ENCODE peak calls at places on chromosomes 16 and 17, in seven cellular contexts. A is neuronal stem cell, F is H9, Y is IMR-90, X is H1, S is mesenchymal stem cell, U is trophoblast cell. M is an unnamed sample.

GRCh38 chr16:27461483-27462171 is 59.7 kb downstream of the IL21R start:
- DNase-seq in A (no peak), F (no peak), Y (peak; percentile 54), X (no peak), S (no peak), U (no peak), M (no peak)

GRCh38 chr16:54817432-54817831 is 113.2 kb upstream of the IRX5 start:
- DNase-seq in A (no peak), F (peak; percentile 30), Y (no peak), X (no peak), S (no peak), U (no peak), M (peak; percentile 49)

GRCh38 chr17:13958773-13959172 is 110.5 kb upstream of the COX10 start:
- DNase-seq in A (no peak), F (no peak), Y (no peak), X (no peak), S (no peak), U (no peak), M (no peak)

GRCh38 chr16:82832861-82833260 is 206.1 kb downstream of the CDH13 start:
- DNase-seq in A (no peak), F (no peak), Y (peak; percentile 90), X (no peak), S (peak; percentile 13), U (no peak), M (no peak)

GRCh38 chr16:85908889-85909584 is 10.1 kb downstream of the IRF8 start:
- DNase-seq in A (no peak), F (no peak), Y (no peak), X (no peak), S (no peak), U (no peak), M (no peak)

GRCh38 chr16:55434000-55434399 is 45.0 kb upstream of the MMP2 start:
- DNase-seq in A (no peak), F (no peak), Y (no peak), X (no peak), S (no peak), U (no peak), M (no peak)

GRCh38 chr17:17541640-17542001 is 45.4 kb upstream of the RASD1 start:
- DNase-seq in A (no peak), F (no peak), Y (no peak), X (no peak), S (no peak), U (no peak), M (no peak)

GRCh38 chr16:72945611-72946010 is 102.3 kb downstream of the ZFHX3 start:
- DNase-seq in A (no peak), F (no peak), Y (no peak), X (no peak), S (no peak), U (no peak), M (no peak)

GRCh38 chr16:46830417-46830901 is 521 bp downstream of the C16orf87 start:
- DNase-seq in A (peak; percentile 8), F (no peak), Y (no peak), X (no peak), S (no peak), U (peak; percentile 37), M (peak; percentile 50)

GRCh38 chr17:59842901-59843652 is 49.7 kb downstream of the TUBD1 start:
- DNase-seq in A (no peak), F (peak; percentile 37), Y (peak; percentile 97), X (no peak), S (peak; percentile 98), U (peak; percentile 86), M (peak; percentile 73)

GRCh38 chr17:43952724-43953666 is 745 bp downstream of the PYY start:
- DNase-seq in A (peak; percentile 70), F (peak; percentile 98), Y (no peak), X (peak; percentile 66), S (no peak), U (no peak), M (peak; percentile 89)

GRCh38 chr17:82226170-82226808 is 2.6 kb upstream of the SLC16A3 start:
- DNase-seq in A (no peak), F (no peak), Y (no peak), X (no peak), S (no peak), U (no peak), M (no peak)

GRCh38 chr16:30571444-30572322 is at the start of gene ZNF688:
- DNase-seq in A (peak; percentile 92), F (peak; percentile 96), Y (peak; percentile 96), X (peak; percentile 91), S (peak; percentile 98), U (peak; percentile 90), M (peak; percentile 99)

DNA sequence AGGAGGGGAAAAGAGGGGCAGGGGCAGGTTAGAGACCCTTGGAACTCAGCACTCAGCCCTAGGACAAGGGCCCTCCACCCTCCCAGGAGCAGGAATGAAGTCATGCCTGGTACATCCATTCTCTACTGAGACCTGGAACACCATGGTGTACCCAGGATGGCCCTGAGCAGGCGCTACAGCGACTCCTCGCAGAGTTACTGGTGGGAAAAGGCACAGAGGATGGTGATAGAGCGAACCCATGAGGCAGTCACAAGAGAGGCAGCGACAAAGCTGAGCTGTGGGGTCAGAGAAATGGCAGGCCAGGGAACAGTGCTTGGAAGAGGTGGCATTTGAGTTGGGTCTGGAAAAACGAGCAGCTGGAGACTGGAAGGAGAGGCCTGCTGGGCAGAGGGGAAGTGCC is 37.5 kb downstream of the SRCIN1 start:
- DNase-seq in A (no peak), F (peak; percentile 77), Y (no peak), X (no peak), S (no peak), U (no peak), M (peak; percentile 82)
- H3K4ac ChIP-seq in A (no peak overlapping the region), F (no peak overlapping the region), Y (no peak overlapping the region), X (no peak overlapping the region), S (no peak overlapping the region), U (no peak overlapping the region), M (no peak overlapping the region)

GRCh38 chr16:50598936-50599361 is 50.8 kb downstream of the NKD1 start:
- DNase-seq in A (no peak), F (no peak), Y (no peak), X (no peak), S (no peak), U (no peak), M (no peak)

GRCh38 chr16:50602126-50602525 is 53.9 kb downstream of the NKD1 start:
- DNase-seq in A (no peak), F (no peak), Y (no peak), X (no peak), S (no peak), U (no peak), M (no peak)

GRCh38 chr16:50599494-50599893 is 51.3 kb downstream of the NKD1 start:
- DNase-seq in A (no peak), F (no peak), Y (no peak), X (no peak), S (no peak), U (no peak), M (no peak)

GRCh38 chr16:50601341-50601740 is 53.1 kb downstream of the NKD1 start:
- DNase-seq in A (no peak), F (no peak), Y (no peak), X (no peak), S (no peak), U (no peak), M (no peak)

DNA sequence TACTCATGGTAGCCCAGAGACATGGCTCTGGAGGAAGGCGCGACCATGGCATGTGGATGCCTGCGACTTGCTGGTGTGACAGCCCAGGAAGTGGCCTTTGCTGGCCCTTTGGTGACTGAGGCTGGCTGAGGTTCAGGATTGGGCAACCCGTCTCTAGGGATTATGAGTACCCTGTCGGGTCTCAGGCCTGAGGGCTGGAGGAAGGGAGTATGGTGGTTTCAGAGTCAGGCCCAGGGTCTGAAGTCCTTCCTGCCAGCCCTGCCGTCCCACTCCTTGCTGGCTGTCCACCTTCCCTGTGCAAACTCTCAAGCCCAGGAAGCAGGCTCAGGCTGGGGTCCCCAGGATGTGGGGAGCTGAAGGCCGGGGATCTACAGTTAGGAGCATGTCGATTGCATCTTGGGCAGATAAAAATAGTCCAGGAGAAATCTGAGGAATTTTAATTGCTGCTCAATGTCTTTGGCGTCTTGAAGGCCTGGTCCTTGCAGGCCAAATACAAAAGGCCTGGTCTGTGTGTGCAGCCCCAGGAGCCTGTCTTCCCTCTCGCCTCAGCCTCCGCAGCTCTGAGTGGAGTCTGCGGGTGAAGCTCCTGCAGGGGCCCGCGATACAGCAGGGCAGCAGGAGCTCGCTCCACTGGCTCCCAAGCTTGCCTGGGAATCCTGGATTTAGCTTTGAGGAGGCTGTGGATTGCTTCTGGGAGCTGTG is 52.5 kb downstream of the NKD1 start:
- DNase-seq in A (no peak), F (no peak), Y (no peak), X (no peak), S (no peak), U (no peak), M (peak; percentile 28)
- H3K4ac ChIP-seq in A (peak overlapping the region; percentile 29), F (no peak overlapping the region), Y (no peak overlapping the region), X (no peak overlapping the region), S (no peak overlapping the region), U (no peak overlapping the region), M (no peak overlapping the region)

DNA sequence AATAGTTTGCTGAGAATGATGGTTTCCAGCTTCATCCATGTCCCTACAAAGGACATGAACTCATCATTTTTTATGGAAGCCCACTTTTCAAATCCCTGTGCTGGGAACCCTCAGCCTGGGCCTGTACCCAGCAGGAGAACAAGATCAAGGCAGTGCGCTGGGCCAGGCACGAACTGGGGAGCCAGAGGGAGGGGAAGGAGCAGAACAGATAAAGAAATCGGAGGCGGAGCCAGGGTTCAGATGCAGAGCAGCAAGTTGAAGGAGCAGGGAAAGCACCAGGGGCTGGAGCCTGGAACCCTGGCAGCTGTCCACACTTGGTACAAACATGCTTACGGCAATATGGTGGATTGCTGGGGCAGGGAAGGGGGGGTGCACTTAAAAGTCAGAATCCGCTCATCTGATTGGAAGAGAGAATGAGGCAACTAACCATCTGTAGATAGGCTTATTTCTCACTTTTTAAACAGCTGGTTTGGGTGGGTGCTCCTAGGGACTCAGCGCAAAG is 107.5 kb downstream of the NOG start:
- DNase-seq in A (no peak), F (peak; percentile 65), Y (no peak), X (no peak), S (peak; percentile 29), U (no peak), M (peak; percentile 66)
- H3K4ac ChIP-seq in A (no peak overlapping the region), F (no peak overlapping the region), Y (peak overlapping the region; percentile 29), X (no peak overlapping the region), S (no peak overlapping the region), U (peak overlapping the region; percentile 90), M (no peak overlapping the region)

GRCh38 chr16:83996481-83997252 is 28.6 kb downstream of the NECAB2 start:
- DNase-seq in A (no peak), F (no peak), Y (no peak), X (no peak), S (no peak), U (no peak), M (peak; percentile 24)

GRCh38 chr16:83995756-83996155 is 27.7 kb downstream of the NECAB2 start:
- DNase-seq in A (peak; percentile 78), F (peak; percentile 74), Y (peak; percentile 10), X (no peak), S (no peak), U (no peak), M (peak; percentile 88)

GRCh38 chr16:84001726-84002125 is 33.7 kb downstream of the NECAB2 start:
- DNase-seq in A (no peak), F (no peak), Y (no peak), X (no peak), S (no peak), U (no peak), M (no peak)

GRCh38 chr16:83994703-83995102 is 26.7 kb downstream of the NECAB2 start:
- DNase-seq in A (no peak), F (no peak), Y (peak; percentile 22), X (no peak), S (no peak), U (no peak), M (no peak)

DNA sequence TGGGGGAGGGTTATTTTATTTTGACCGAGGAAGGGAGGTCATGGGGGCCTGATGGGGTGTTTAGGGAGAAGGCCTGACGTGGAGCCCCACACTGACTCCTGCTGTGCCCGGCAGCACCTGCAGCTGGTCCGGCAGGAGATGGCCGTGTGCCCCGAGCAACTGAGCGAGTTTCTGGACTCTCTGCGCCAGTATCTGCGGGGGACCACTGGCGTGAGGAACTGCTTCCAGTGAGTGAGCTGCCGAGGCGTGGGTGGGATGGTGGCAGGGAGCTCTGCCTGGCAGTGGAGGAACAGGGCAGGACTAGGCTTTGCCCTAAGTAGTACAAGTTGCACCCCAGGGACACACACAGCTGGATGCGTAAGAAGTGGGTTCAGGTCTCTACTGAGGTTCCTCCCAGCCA is 30.0 kb downstream of the NECAB2 start:
- DNase-seq in A (no peak), F (no peak), Y (no peak), X (no peak), S (no peak), U (no peak), M (no peak)
- H3K4ac ChIP-seq in A (no peak overlapping the region), F (no peak overlapping the region), Y (no peak overlapping the region), X (no peak overlapping the region), S (no peak overlapping the region), U (no peak overlapping the region), M (no peak overlapping the region)

M was measured in mesendoderm.